ENCODE peak calls at places on chromosomes 1 and 21, in four cellular contexts. One of them, this sample, is unnamed.

GRCh38 chr1:94739521-94740061 is 80.6 kb upstream of the SLC44A3 start:
- DNase-seq in H1: no peak
- DNase-seq in K562: no peak
- DNase-seq in HepG2: no peak
- DNase-seq in this sample: no peak

GRCh38 chr1:27049607-27050006 is 37.0 kb upstream of the TENT5B start:
- DNase-seq in H1: no peak
- DNase-seq in K562: no peak
- DNase-seq in HepG2: no peak
- DNase-seq in this sample: no peak

GRCh38 chr21:22476726-22477646 is 1478.8 kb downstream of the NCAM2 start:
- DNase-seq in H1: no peak
- DNase-seq in K562: no peak
- DNase-seq in HepG2: no peak
- DNase-seq in this sample: no peak

GRCh38 chr1:238029126-238029525 is 138.4 kb upstream of the ZP4 start:
- DNase-seq in H1: no peak
- DNase-seq in K562: no peak
- DNase-seq in HepG2: no peak
- DNase-seq in this sample: no peak

GRCh38 chr1:97145321-97145956 is 423.9 kb downstream of the PTBP2 start:
- DNase-seq in H1: no peak
- DNase-seq in K562: no peak
- DNase-seq in HepG2: no peak
- DNase-seq in this sample: no peak

GRCh38 chr21:14603202-14603601 is 57.1 kb upstream of the SAMSN1 start:
- DNase-seq in H1: no peak
- DNase-seq in K562: no peak
- DNase-seq in HepG2: no peak
- DNase-seq in this sample: no peak

GRCh38 chr1:156226116-156226538 is 13.3 kb downstream of the PMF1 start:
- DNase-seq in H1: no peak
- DNase-seq in K562: no peak
- DNase-seq in HepG2: no peak
- DNase-seq in this sample: no peak

GRCh38 chr1:99680258-99680657 is 34.3 kb downstream of the PALMD start:
- DNase-seq in H1: no peak
- DNase-seq in K562: no peak
- DNase-seq in HepG2: no peak
- DNase-seq in this sample: no peak

GRCh38 chr1:154996966-154997701 is 3.7 kb downstream of the LENEP start:
- DNase-seq in H1: no peak
- DNase-seq in K562: no peak
- DNase-seq in HepG2: no peak
- DNase-seq in this sample: no peak

GRCh38 chr1:93447481-93448291 is at the start of gene FNBP1L:
- DNase-seq in H1: peak; percentile 93
- DNase-seq in K562: peak; percentile 92
- DNase-seq in HepG2: peak; percentile 65
- DNase-seq in this sample: no peak

GRCh38 chr21:44057055-44057454 is 44.9 kb downstream of the TRAPPC10 start:
- DNase-seq in H1: no peak
- DNase-seq in K562: no peak
- DNase-seq in HepG2: no peak
- DNase-seq in this sample: no peak

GRCh38 chr1:178451529-178451928 is 45.2 kb downstream of the CLEC20A start:
- DNase-seq in H1: no peak
- DNase-seq in K562: no peak
- DNase-seq in HepG2: no peak
- DNase-seq in this sample: no peak

GRCh38 chr21:33650230-33650629 is 7.9 kb downstream of the ITSN1 start:
- DNase-seq in H1: no peak
- DNase-seq in K562: no peak
- DNase-seq in HepG2: no peak
- DNase-seq in this sample: no peak

GRCh38 chr1:37034301-37035013 is at the start of gene GRIK3:
- DNase-seq in H1: peak; percentile 72
- DNase-seq in K562: peak; percentile 20
- DNase-seq in HepG2: no peak
- DNase-seq in this sample: no peak

GRCh38 chr21:31732538-31732864 is 583 bp upstream of the SCAF4 start:
- DNase-seq in H1: no peak
- DNase-seq in K562: no peak
- DNase-seq in HepG2: peak; percentile 66
- DNase-seq in this sample: no peak

GRCh38 chr1:117069220-117069844 is 9.2 kb downstream of the TTF2 start:
- DNase-seq in H1: no peak
- DNase-seq in K562: no peak
- DNase-seq in HepG2: no peak
- DNase-seq in this sample: no peak

GRCh38 chr1:117066367-117066766 is 6.2 kb downstream of the TTF2 start:
- DNase-seq in H1: no peak
- DNase-seq in K562: no peak
- DNase-seq in HepG2: no peak
- DNase-seq in this sample: no peak

GRCh38 chr1:117068580-117068979 is 8.5 kb downstream of the TTF2 start:
- DNase-seq in H1: no peak
- DNase-seq in K562: no peak
- DNase-seq in HepG2: no peak
- DNase-seq in this sample: no peak

GRCh38 chr1:117070124-117070523 is 10.0 kb downstream of the TTF2 start:
- DNase-seq in H1: no peak
- DNase-seq in K562: no peak
- DNase-seq in HepG2: no peak
- DNase-seq in this sample: no peak

GRCh38 chr1:117067528-117068370 is 7.6 kb downstream of the TTF2 start:
- DNase-seq in H1: no peak
- DNase-seq in K562: peak; percentile 54
- DNase-seq in HepG2: peak; percentile 34
- DNase-seq in this sample: peak; percentile 18
- TF ChIP-seq FOSL1 in H1: peak; percentile 11
- TF ChIP-seq FOSL1 in K562: no peak
- TF ChIP-seq FOSL1 in HepG2: no peak
- TF ChIP-seq FOSL1 in this sample: no peak

GRCh38 chr1:33650708-33651107 is 178.3 kb downstream of the ZSCAN20 start:
- DNase-seq in H1: no peak
- DNase-seq in K562: no peak
- DNase-seq in HepG2: no peak
- DNase-seq in this sample: no peak

GRCh38 chr1:33656467-33656866 is 184.0 kb downstream of the ZSCAN20 start:
- DNase-seq in H1: no peak
- DNase-seq in K562: no peak
- DNase-seq in HepG2: no peak
- DNase-seq in this sample: no peak

GRCh38 chr1:33654267-33654832 is 181.9 kb downstream of the ZSCAN20 start:
- DNase-seq in H1: no peak
- DNase-seq in K562: no peak
- DNase-seq in HepG2: no peak
- DNase-seq in this sample: peak; percentile 13

GRCh38 chr1:33655496-33655895 is 183.1 kb downstream of the ZSCAN20 start:
- DNase-seq in H1: no peak
- DNase-seq in K562: no peak
- DNase-seq in HepG2: no peak
- DNase-seq in this sample: no peak

DNA sequence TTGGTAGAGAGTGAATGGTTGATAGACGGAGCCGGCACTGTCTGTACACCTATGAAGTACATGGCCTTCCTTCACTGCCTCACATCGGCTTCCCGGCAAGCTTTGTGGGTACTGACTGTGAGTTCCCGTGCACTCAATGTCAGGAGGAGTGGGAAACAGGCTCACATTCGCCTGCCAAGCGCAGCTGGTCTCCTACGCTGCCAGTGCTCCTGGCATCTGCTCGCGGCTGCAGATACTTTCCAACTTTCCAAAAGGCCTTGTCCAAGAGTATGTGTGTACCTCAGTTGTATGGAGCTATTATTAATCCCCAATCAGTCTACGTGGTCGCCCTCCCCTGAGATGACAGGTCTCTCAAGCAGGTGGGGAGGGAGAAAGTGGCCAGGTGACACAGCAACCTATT is 180.8 kb downstream of the ZSCAN20 start:
- DNase-seq in H1: no peak
- DNase-seq in K562: no peak
- DNase-seq in HepG2: no peak
- DNase-seq in this sample: no peak
- TF ChIP-seq JUND in H1: no peak
- TF ChIP-seq JUND in K562: no peak
- TF ChIP-seq JUND in HepG2: no peak
- TF ChIP-seq JUND in this sample: no peak

DNA sequence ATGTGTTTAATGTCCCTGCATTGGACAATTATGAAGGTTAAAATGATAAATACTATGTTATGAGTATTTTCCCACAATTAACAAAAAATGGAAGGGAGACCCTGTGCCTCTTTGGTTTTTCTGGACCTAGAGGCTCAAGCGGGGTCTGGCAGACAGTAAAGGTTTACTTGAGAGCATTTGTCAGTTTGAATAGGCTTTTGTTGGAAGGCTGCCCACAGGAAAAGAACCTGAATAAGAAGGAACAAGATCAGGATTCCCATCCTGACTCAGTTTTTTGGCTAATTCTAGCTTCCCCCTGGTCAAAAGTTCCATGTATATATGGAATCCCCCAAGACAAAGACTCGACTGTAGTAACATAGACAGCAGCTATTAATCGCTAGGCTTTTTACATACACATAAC is 150.9 kb upstream of the JUN start:
- DNase-seq in H1: no peak
- DNase-seq in K562: no peak
- DNase-seq in HepG2: no peak
- DNase-seq in this sample: no peak
- H2AFZ ChIP-seq in H1: no peak overlapping the region
- H2AFZ ChIP-seq in K562: no peak overlapping the region
- H2AFZ ChIP-seq in HepG2: no peak overlapping the region
- H2AFZ ChIP-seq in this sample: no peak overlapping the region

GRCh38 chr1:206816390-206817287 is 44.3 kb upstream of the IL10 start:
- DNase-seq in H1: no peak
- DNase-seq in K562: peak; percentile 39
- DNase-seq in HepG2: no peak
- DNase-seq in this sample: no peak
- TF ChIP-seq FOSL1 in H1: no peak
- TF ChIP-seq FOSL1 in K562: peak; percentile 65
- TF ChIP-seq FOSL1 in HepG2: no peak
- TF ChIP-seq FOSL1 in this sample: no peak

GRCh38 chr1:53549781-53550180 is 90.6 kb downstream of the DMRTB1 start:
- DNase-seq in H1: no peak
- DNase-seq in K562: no peak
- DNase-seq in HepG2: no peak
- DNase-seq in this sample: no peak

GRCh38 chr1:53549287-53549686 is 90.1 kb downstream of the DMRTB1 start:
- DNase-seq in H1: no peak
- DNase-seq in K562: no peak
- DNase-seq in HepG2: no peak
- DNase-seq in this sample: no peak

GRCh38 chr1:53547321-53547720 is 88.1 kb downstream of the DMRTB1 start:
- DNase-seq in H1: no peak
- DNase-seq in K562: no peak
- DNase-seq in HepG2: no peak
- DNase-seq in this sample: no peak

GRCh38 chr1:53546409-53547155 is 87.4 kb downstream of the DMRTB1 start:
- DNase-seq in H1: no peak
- DNase-seq in K562: no peak
- DNase-seq in HepG2: no peak
- DNase-seq in this sample: no peak

GRCh38 chr1:53548031-53548491 is 88.9 kb downstream of the DMRTB1 start:
- DNase-seq in H1: no peak
- DNase-seq in K562: no peak
- DNase-seq in HepG2: no peak
- DNase-seq in this sample: no peak
- TF ChIP-seq JUND in H1: no peak
- TF ChIP-seq JUND in K562: no peak
- TF ChIP-seq JUND in HepG2: no peak
- TF ChIP-seq JUND in this sample: no peak

GRCh38 chr1:68087184-68087583 is 36.8 kb upstream of the DIRAS3 start:
- DNase-seq in H1: no peak
- DNase-seq in K562: no peak
- DNase-seq in HepG2: no peak
- DNase-seq in this sample: no peak
- H2AFZ ChIP-seq in H1: no peak overlapping the region
- H2AFZ ChIP-seq in K562: no peak overlapping the region
- H2AFZ ChIP-seq in HepG2: no peak overlapping the region
- H2AFZ ChIP-seq in this sample: no peak overlapping the region

GRCh38 chr1:202644219-202645096 is 65.8 kb downstream of the SYT2 start:
- DNase-seq in H1: no peak
- DNase-seq in K562: no peak
- DNase-seq in HepG2: no peak
- DNase-seq in this sample: no peak
- TF ChIP-seq FOSL1 in H1: no peak
- TF ChIP-seq FOSL1 in K562: no peak
- TF ChIP-seq FOSL1 in HepG2: no peak
- TF ChIP-seq FOSL1 in this sample: no peak

GRCh38 chr1:101220906-101221305 is 15.9 kb upstream of the S1PR1 start:
- DNase-seq in H1: no peak
- DNase-seq in K562: no peak
- DNase-seq in HepG2: no peak
- DNase-seq in this sample: no peak

GRCh38 chr1:101221945-101222429 is 14.8 kb upstream of the S1PR1 start:
- DNase-seq in H1: no peak
- DNase-seq in K562: no peak
- DNase-seq in HepG2: no peak
- DNase-seq in this sample: no peak

GRCh38 chr1:101217148-101217547 is 19.7 kb upstream of the S1PR1 start:
- DNase-seq in H1: no peak
- DNase-seq in K562: no peak
- DNase-seq in HepG2: no peak
- DNase-seq in this sample: no peak

GRCh38 chr1:101216623-101217022 is 20.2 kb upstream of the S1PR1 start:
- DNase-seq in H1: no peak
- DNase-seq in K562: no peak
- DNase-seq in HepG2: no peak
- DNase-seq in this sample: no peak

GRCh38 chr1:101219919-101220695 is 16.7 kb upstream of the S1PR1 start:
- DNase-seq in H1: no peak
- DNase-seq in K562: no peak
- DNase-seq in HepG2: no peak
- DNase-seq in this sample: no peak
- TF ChIP-seq JUND in H1: no peak
- TF ChIP-seq JUND in K562: no peak
- TF ChIP-seq JUND in HepG2: no peak
- TF ChIP-seq JUND in this sample: no peak

This sample was measured in HCT116.